ENCODE peak calls at places on chromosomes 5 and 9, in seven cellular contexts. Z, J, S, N, K, Y and C are unnamed samples.

GRCh38 chr5:140345919-140346347 is 470 bp downstream of the HBEGF start:
- DNase-seq in N (no peak), Y (peak), K (peak), Z (no peak), S (peak), J (no peak), C (no peak)

GRCh38 chr9:29160763-29161353 is 1587.6 kb upstream of the C9orf72 start:
- DNase-seq in N (no peak), Y (no peak), K (no peak), Z (no peak), J (no peak), S (no peak), C (no peak)

GRCh38 chr9:132864691-132865090 is 13.4 kb downstream of the AK8 start:
- DNase-seq in N (no peak), Y (no peak), Z (no peak), J (no peak), S (no peak), K (no peak), C (no peak)

GRCh38 chr5:137393196-137393993 is 105.7 kb downstream of the SPOCK1 start:
- DNase-seq in Z (no peak), J (no peak), S (no peak), Y (no peak), N (no peak), K (no peak), C (no peak)

GRCh38 chr9:107856633-107857032 is 367.1 kb upstream of the KLF4 start:
- DNase-seq in Y (no peak), N (no peak), S (no peak), J (no peak), Z (no peak), K (no peak), C (no peak)

GRCh38 chr5:31161772-31162171 is 31.7 kb upstream of the CDH6 start:
- DNase-seq in Y (no peak), Z (no peak), N (no peak), J (no peak), S (no peak), K (no peak), C (no peak)

GRCh38 chr9:79254900-79255651 is 316.7 kb upstream of the TLE4 start:
- DNase-seq in S (no peak), Z (no peak), K (no peak), Y (no peak), J (no peak), N (no peak), C (no peak)

GRCh38 chr5:122076023-122076422 is 2.0 kb downstream of the LOX start:
- DNase-seq in S (no peak), Z (no peak), Y (no peak), K (no peak), J (no peak), N (no peak), C (no peak)

GRCh38 chr5:79858097-79858723 is 132.9 kb downstream of the MTX3 start:
- DNase-seq in S (peak), Z (no peak), K (peak), J (peak), N (peak), Y (peak), C (peak)

GRCh38 chr5:35237580-35238376 is 7.5 kb upstream of the PRLR start:
- DNase-seq in S (no peak), Y (no peak), K (no peak), J (no peak), Z (no peak), N (no peak), C (no peak)

GRCh38 chr9:109198736-109199384 is 31.8 kb upstream of the FRRS1L start:
- DNase-seq in N (no peak), J (no peak), S (no peak), Y (no peak), K (no peak), Z (no peak), C (no peak)

GRCh38 chr9:13847270-13847669 is 466.7 kb downstream of the NFIB start:
- DNase-seq in N (no peak), K (no peak), Z (no peak), S (no peak), Y (no peak), J (no peak), C (no peak)

GRCh38 chr9:35814841-35815543 is at the start of gene HINT2:
- DNase-seq in N (peak), S (peak), Y (peak), K (peak), J (peak), Z (peak), C (peak)

GRCh38 chr5:65923339-65923738 is 3.0 kb upstream of the ERBIN start:
- DNase-seq in N (no peak), K (no peak), J (no peak), Y (peak), Z (no peak), S (no peak), C (no peak)

GRCh38 chr9:21965401-21965951 is 28.7 kb downstream of the CDKN2A start:
- DNase-seq in K (no peak), J (peak), S (peak), N (no peak), Z (no peak), Y (peak), C (no peak)

GRCh38 chr5:79143684-79144379 is 32.2 kb downstream of the BHMT start:
- DNase-seq in K (no peak), J (no peak), S (no peak), Z (no peak), N (no peak), Y (peak), C (no peak)

GRCh38 chr5:154287136-154287535 is 96.6 kb downstream of the GALNT10 start:
- DNase-seq in Z (no peak), K (peak), Y (peak), N (no peak), J (no peak), S (peak), C (no peak)

GRCh38 chr9:121278535-121279169 is 10.7 kb downstream of the GSN start:
- DNase-seq in S (peak), Z (peak), J (no peak), Y (peak), K (peak), N (no peak), C (no peak)

GRCh38 chr5:98763001-98763630 is 10.3 kb upstream of the RGMB start:
- DNase-seq in K (no peak), J (no peak), S (no peak), Z (peak), Y (no peak), N (no peak), C (no peak)

GRCh38 chr5:31232273-31232888 is 38.9 kb downstream of the CDH6 start:
- DNase-seq in J (no peak), K (no peak), Y (peak), N (no peak), Z (no peak), S (no peak), C (no peak)

GRCh38 chr5:377326-377981 is 55.9 kb downstream of the AHRR start:
- DNase-seq in Z (no peak), N (no peak), J (no peak), S (no peak), Y (no peak), K (peak), C (no peak)

GRCh38 chr9:110069326-110070248 is 138.4 kb downstream of the C9orf152 start:
- DNase-seq in S (no peak), Z (peak), Y (peak), J (no peak), N (no peak), K (peak), C (no peak)

GRCh38 chr9:124285903-124286291 is 28.1 kb downstream of the NEK6 start:
- DNase-seq in K (peak), S (peak), J (no peak), Y (peak), Z (peak), N (peak), C (no peak)

GRCh38 chr5:137743031-137743640 is 7.2 kb upstream of the KLHL3 start:
- DNase-seq in K (no peak), J (peak), N (peak), S (peak), Y (peak), Z (no peak), C (peak)

GRCh38 chr5:174610968-174611367 is 113.4 kb upstream of the MSX2 start:
- DNase-seq in S (peak), K (no peak), Z (no peak), J (no peak), Y (peak), N (no peak), C (no peak)

GRCh38 chr5:131491749-131492148 is 143.3 kb downstream of the RAPGEF6 start:
- DNase-seq in K (no peak), Z (no peak), S (no peak), J (no peak), Y (no peak), N (no peak), C (no peak)

GRCh38 chr9:124238546-124239140 is 19.1 kb upstream of the NEK6 start:
- DNase-seq in J (no peak), Y (no peak), N (no peak), S (no peak), K (no peak), Z (no peak), C (no peak)

GRCh38 chr5:14236757-14237156 is 93.6 kb downstream of the TRIO start:
- DNase-seq in S (no peak), Y (no peak), J (no peak), K (no peak), Z (no peak), N (no peak), C (no peak)

GRCh38 chr5:9361835-9362234 is 184.0 kb downstream of the SEMA5A start:
- DNase-seq in K (no peak), Y (no peak), Z (no peak), J (peak), N (peak), S (peak), C (no peak)

GRCh38 chr5:10324519-10325370 is 17.0 kb upstream of the CMBL start:
- DNase-seq in Y (no peak), Z (no peak), K (no peak), N (no peak), J (no peak), S (no peak), C (no peak)

GRCh38 chr9:97560154-97560553 is 58.7 kb downstream of the TMOD1 start:
- DNase-seq in S (no peak), Z (no peak), N (no peak), J (no peak), Y (no peak), K (no peak), C (no peak)

GRCh38 chr5:113293068-113293571 is 141.7 kb downstream of the TSSK1B start:
- DNase-seq in K (no peak), Y (no peak), N (no peak), S (no peak), J (no peak), Z (no peak), C (no peak)

GRCh38 chr5:137142371-137143243 is 356.5 kb downstream of the SPOCK1 start:
- DNase-seq in S (no peak), Z (peak), J (no peak), N (no peak), Y (peak), K (no peak), C (no peak)

GRCh38 chr9:25939116-25939515 is 260.9 kb upstream of the TUSC1 start:
- DNase-seq in Y (no peak), S (no peak), J (no peak), K (no peak), N (no peak), Z (no peak), C (no peak)

GRCh38 chr9:117088140-117088539 is 326.7 kb downstream of the ASTN2 start:
- DNase-seq in K (no peak), Z (no peak), J (no peak), N (no peak), Y (no peak), S (no peak), C (no peak)

GRCh38 chr5:82388186-82388585 is 110.0 kb upstream of the RPS23 start:
- DNase-seq in Y (no peak), Z (peak), S (no peak), N (no peak), K (no peak), J (no peak), C (no peak)

GRCh38 chr5:52690236-52690685 is 97.5 kb upstream of the ITGA1 start:
- DNase-seq in Y (no peak), K (no peak), N (no peak), J (no peak), S (no peak), Z (no peak), C (no peak)

GRCh38 chr9:278651-279050 is 64.0 kb downstream of the DOCK8 start:
- DNase-seq in Y (no peak), K (no peak), S (peak), Z (no peak), N (no peak), J (no peak), C (peak)

GRCh38 chr5:57717555-57717954 is 234.9 kb upstream of the ACTBL2 start:
- DNase-seq in J (no peak), S (no peak), Y (no peak), K (no peak), Z (no peak), N (no peak), C (no peak)